ENCODE peak calls at places on chromosomes 1 and 21, in nine cellular contexts. W, Y, K, T, P, X, L, B and R are unnamed samples.

GRCh38 chr1:154418062-154418897 is 13.1 kb downstream of the IL6R start:
- DNase-seq in W (peak), Y (peak), K (peak), T (no peak), P (no peak), X (no peak), L (peak), B (peak), R (peak)

GRCh38 chr1:225143001-225143400 is 213.5 kb downstream of the DNAH14 start:
- DNase-seq in W (no peak), Y (no peak), K (no peak), T (no peak), P (no peak), X (no peak), L (no peak), B (no peak), R (no peak)

GRCh38 chr21:45615145-45615711 is 28.3 kb upstream of the PCBP3 start:
- DNase-seq in W (peak), Y (peak), K (no peak), T (no peak), P (no peak), X (no peak), L (no peak), B (peak), R (peak)

GRCh38 chr1:36067871-36068270 is 16.0 kb upstream of the TEKT2 start:
- DNase-seq in W (no peak), Y (no peak), K (no peak), T (no peak), P (no peak), X (no peak), L (no peak), B (no peak), R (no peak)

GRCh38 chr1:91798741-91799140 is 87.2 kb downstream of the TGFBR3 start:
- DNase-seq in W (no peak), Y (peak), K (no peak), T (no peak), P (no peak), X (no peak), L (no peak), B (no peak), R (no peak)

GRCh38 chr1:229984310-229984991 is 82.6 kb upstream of the GALNT2 start:
- DNase-seq in W (no peak), Y (no peak), K (no peak), T (peak), P (no peak), X (no peak), L (no peak), B (no peak), R (no peak)

GRCh38 chr1:155678027-155678426 is 10.5 kb downstream of the YY1AP1 start:
- DNase-seq in W (no peak), Y (no peak), K (peak), T (no peak), P (no peak), X (no peak), L (peak), B (no peak), R (no peak)

GRCh38 chr1:205358579-205358978 is 1.9 kb upstream of the KLHDC8A start:
- DNase-seq in W (no peak), Y (no peak), K (no peak), T (no peak), P (no peak), X (no peak), L (no peak), B (no peak), R (no peak)

GRCh38 chr1:155077758-155078495 is 710 bp upstream of the EFNA3 start:
- DNase-seq in W (no peak), Y (peak), K (no peak), T (no peak), P (no peak), X (no peak), L (no peak), B (no peak), R (no peak)

GRCh38 chr1:205976708-205977107 is 26.5 kb downstream of the RAB7B start:
- DNase-seq in W (peak), Y (peak), K (peak), T (peak), P (peak), X (no peak), L (peak), B (no peak), R (peak)

GRCh38 chr1:84785231-84785630 is 95.0 kb upstream of the SSX2IP start:
- DNase-seq in W (no peak), Y (no peak), K (peak), T (no peak), P (no peak), X (no peak), L (no peak), B (no peak), R (no peak)

GRCh38 chr1:101244842-101245574 is 8.2 kb downstream of the S1PR1 start:
- DNase-seq in W (no peak), Y (no peak), K (no peak), T (no peak), P (no peak), X (no peak), L (no peak), B (no peak), R (no peak)

GRCh38 chr1:115069626-115070308 is 19.5 kb downstream of the TSPAN2 start:
- DNase-seq in W (peak), Y (no peak), K (peak), T (peak), P (no peak), X (no peak), L (no peak), B (no peak), R (no peak)

GRCh38 chr1:43221256-43221778 is 48.5 kb upstream of the TMEM125 start:
- DNase-seq in W (no peak), Y (no peak), K (no peak), T (no peak), P (no peak), X (no peak), L (peak), B (no peak), R (no peak)

GRCh38 chr1:236020359-236021000 is 44.4 kb downstream of the NID1 start:
- DNase-seq in W (peak), Y (peak), K (no peak), T (peak), P (no peak), X (no peak), L (no peak), B (no peak), R (peak)

GRCh38 chr1:159091547-159092397 is 15.2 kb upstream of the AIM2 start:
- DNase-seq in W (peak), Y (peak), K (peak), T (peak), P (no peak), X (no peak), L (no peak), B (no peak), R (peak)

GRCh38 chr21:21137986-21138385 is 139.8 kb downstream of the NCAM2 start:
- DNase-seq in W (peak), Y (peak), K (no peak), T (peak), P (no peak), X (no peak), L (no peak), B (no peak), R (no peak)

GRCh38 chr1:47013239-47013638 is 10.2 kb upstream of the CYP4X1 start:
- DNase-seq in W (peak), Y (no peak), K (peak), T (no peak), P (no peak), X (no peak), L (no peak), B (no peak), R (peak)

GRCh38 chr1:45848714-45849113 is 45.3 kb downstream of the MAST2 start:
- DNase-seq in W (no peak), Y (no peak), K (no peak), T (peak), P (no peak), X (no peak), L (no peak), B (no peak), R (no peak)

GRCh38 chr1:116820362-116820761 is 66.1 kb downstream of the CD2 start:
- DNase-seq in W (peak), Y (peak), K (peak), T (peak), P (no peak), X (no peak), L (no peak), B (peak), R (peak)

GRCh38 chr1:168301664-168302320 is 21.1 kb downstream of the TBX19 start:
- DNase-seq in W (peak), Y (peak), K (peak), T (peak), P (no peak), X (no peak), L (no peak), B (no peak), R (peak)

GRCh38 chr1:35726814-35727433 is 8.2 kb upstream of the C1orf216 start:
- DNase-seq in W (peak), Y (peak), K (peak), T (peak), P (peak), X (peak), L (peak), B (peak), R (peak)

GRCh38 chr1:225766967-225767413 is 10.6 kb upstream of the SRP9 start:
- DNase-seq in W (peak), Y (peak), K (peak), T (peak), P (no peak), X (no peak), L (no peak), B (no peak), R (peak)

GRCh38 chr1:90716552-90717355 is at the start of gene BARHL2:
- DNase-seq in W (no peak), Y (no peak), K (no peak), T (no peak), P (no peak), X (no peak), L (no peak), B (no peak), R (no peak)

GRCh38 chr1:219347843-219348475 is 174.3 kb downstream of the LYPLAL1 start:
- DNase-seq in W (no peak), Y (peak), K (no peak), T (no peak), P (no peak), X (no peak), L (no peak), B (peak), R (no peak)

GRCh38 chr1:234604393-234604725 is 5.6 kb downstream of the IRF2BP2 start:
- DNase-seq in W (no peak), Y (no peak), K (no peak), T (no peak), P (no peak), X (no peak), L (no peak), B (no peak), R (no peak)

GRCh38 chr1:236141447-236142357 is 637 bp upstream of the GPR137B start:
- DNase-seq in W (peak), Y (peak), K (peak), T (peak), P (peak), X (peak), L (no peak), B (peak), R (peak)

GRCh38 chr1:27979151-27979858 is 19.5 kb downstream of the XKR8 start:
- DNase-seq in W (peak), Y (peak), K (peak), T (peak), P (no peak), X (no peak), L (peak), B (no peak), R (peak)

GRCh38 chr21:44353200-44353970 is at the start of gene TRPM2:
- DNase-seq in W (no peak), Y (peak), K (no peak), T (peak), P (no peak), X (no peak), L (no peak), B (no peak), R (peak)

GRCh38 chr21:42564561-42564971 is 50.9 kb downstream of the SLC37A1 start:
- DNase-seq in W (no peak), Y (no peak), K (no peak), T (no peak), P (peak), X (no peak), L (no peak), B (no peak), R (no peak)

GRCh38 chr1:24390924-24391782 is 22.4 kb downstream of the STPG1 start:
- DNase-seq in W (peak), Y (peak), K (peak), T (peak), P (peak), X (peak), L (peak), B (peak), R (peak)

DNA sequence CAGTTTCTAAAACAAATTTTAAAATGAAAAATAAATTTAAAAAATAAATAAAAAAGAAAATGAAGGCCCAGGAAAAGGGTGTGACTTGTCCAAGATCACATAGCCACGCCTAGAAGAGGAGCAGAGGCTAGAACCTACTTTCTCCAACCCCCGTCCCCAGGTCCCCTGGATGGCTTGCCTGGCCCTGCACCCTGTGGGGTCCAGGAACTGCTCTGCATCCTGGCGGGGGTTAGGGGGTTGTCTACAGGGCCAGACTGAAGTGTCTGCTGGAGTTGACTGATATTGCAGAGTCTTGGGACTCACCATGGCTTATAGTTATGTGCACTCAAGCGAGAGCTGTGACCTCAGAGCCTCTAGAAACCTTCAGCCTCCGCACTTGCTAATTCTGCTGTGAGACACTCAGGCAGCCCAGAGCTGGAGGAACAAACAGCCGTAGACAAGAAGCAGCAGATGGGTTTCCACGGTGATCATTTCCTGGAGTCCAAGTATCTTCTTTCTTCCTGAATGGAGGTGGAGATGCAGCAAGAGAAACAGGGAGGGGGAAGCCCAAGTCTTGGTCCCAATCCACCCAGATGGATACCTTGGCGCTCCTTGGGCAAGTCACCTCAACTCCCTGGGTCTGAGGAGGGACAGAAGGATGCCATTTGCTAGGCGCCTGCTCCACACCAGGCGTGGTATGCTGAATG is 5.2 kb upstream of the EXTL1 start:
- DNase-seq in W (no peak), Y (no peak), K (no peak), T (no peak), P (no peak), X (no peak), L (no peak), B (no peak), R (no peak)
- TF ChIP-seq CTCF in W (no peak), Y (no peak), K (no peak), T (no peak), P (no peak), X (no peak), L (no peak), B (no peak), R (no peak)

GRCh38 chr1:1399870-1400575 is 888 bp upstream of the CCNL2 start:
- DNase-seq in W (peak), Y (peak), K (no peak), T (peak), P (no peak), X (peak), L (peak), B (no peak), R (peak)

GRCh38 chr1:1401457-1402010 is 2.4 kb upstream of the CCNL2 start:
- DNase-seq in W (no peak), Y (no peak), K (no peak), T (no peak), P (no peak), X (no peak), L (no peak), B (no peak), R (no peak)

GRCh38 chr1:1403543-1404112 is 3.5 kb downstream of the MRPL20 start:
- DNase-seq in W (no peak), Y (peak), K (no peak), T (no peak), P (no peak), X (no peak), L (no peak), B (no peak), R (no peak)

GRCh38 chr1:1400576-1401456 is 1.7 kb upstream of the CCNL2 start:
- DNase-seq in W (no peak), Y (no peak), K (no peak), T (peak), P (no peak), X (no peak), L (no peak), B (no peak), R (no peak)

DNA sequence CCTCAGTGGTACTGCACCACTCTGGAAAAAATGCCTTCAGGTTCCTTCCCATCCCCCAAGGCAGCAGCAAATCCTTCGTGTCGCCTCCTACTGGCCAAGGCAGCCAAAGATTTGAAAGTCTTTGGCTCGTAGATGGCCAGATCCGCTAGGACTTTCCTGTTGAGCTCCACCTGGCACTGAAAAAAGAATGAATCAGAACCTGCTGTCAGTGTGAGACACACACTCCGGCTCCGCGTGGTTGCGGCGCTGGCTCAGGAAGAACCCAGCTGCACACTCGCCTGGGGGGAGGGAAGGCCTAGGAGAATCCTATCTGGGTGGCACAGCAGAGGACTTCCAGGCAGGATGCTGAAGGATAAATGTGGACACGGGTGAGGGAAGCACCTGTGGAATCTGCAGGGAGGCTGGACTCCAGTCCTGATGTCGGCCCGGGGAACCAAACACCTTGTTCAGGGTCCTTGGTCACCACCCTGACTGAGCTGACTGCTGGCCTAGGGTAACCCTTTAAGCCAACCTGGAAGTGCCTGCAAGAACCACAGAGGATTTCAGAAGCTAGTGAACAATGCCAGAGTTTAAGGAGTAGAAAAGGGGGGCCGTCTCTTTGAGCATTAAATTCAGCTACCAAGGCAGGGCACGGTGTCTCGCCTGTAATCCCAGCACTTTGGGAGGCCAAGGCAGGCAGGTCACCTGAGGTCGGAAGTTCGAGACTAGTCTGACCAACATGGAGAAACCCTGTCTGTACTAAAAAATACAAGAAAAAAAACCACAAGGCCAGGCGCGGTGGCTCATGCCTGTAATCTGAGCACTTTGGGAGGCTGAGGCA is 3.2 kb upstream of the CCNL2 start:
- DNase-seq in W (peak), Y (peak), K (peak), T (peak), P (peak), X (peak), L (peak), B (no peak), R (peak)
- TF ChIP-seq CTCF in W (peak), Y (peak), K (peak), T (peak), P (peak), X (peak), L (peak), B (peak), R (peak)

DNA sequence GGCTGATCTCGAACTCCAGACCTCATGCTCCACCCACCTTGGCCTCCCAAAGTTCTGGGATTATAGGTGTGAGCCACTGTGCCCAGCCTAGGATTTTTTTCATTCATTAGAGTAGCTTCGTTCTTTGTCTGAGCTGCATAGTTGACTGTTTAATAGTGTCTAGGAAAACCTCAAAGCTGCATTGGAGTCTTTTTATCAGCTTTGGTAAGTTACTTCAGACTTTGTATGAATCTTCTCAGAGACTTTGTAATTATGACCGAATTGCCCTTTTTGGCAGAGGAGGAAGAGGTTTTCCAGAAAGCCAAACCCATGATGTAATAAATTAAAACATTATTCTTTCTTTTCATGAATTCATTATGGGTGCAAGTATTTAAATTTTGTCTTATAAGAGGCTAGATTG is 5.1 kb downstream of the DNAJB4 start:
- DNase-seq in W (peak), Y (peak), K (no peak), T (peak), P (no peak), X (no peak), L (no peak), B (no peak), R (no peak)
- TF ChIP-seq CTCF in W (no peak), Y (no peak), K (no peak), T (no peak), P (no peak), X (no peak), L (no peak), B (no peak), R (no peak)

DNA sequence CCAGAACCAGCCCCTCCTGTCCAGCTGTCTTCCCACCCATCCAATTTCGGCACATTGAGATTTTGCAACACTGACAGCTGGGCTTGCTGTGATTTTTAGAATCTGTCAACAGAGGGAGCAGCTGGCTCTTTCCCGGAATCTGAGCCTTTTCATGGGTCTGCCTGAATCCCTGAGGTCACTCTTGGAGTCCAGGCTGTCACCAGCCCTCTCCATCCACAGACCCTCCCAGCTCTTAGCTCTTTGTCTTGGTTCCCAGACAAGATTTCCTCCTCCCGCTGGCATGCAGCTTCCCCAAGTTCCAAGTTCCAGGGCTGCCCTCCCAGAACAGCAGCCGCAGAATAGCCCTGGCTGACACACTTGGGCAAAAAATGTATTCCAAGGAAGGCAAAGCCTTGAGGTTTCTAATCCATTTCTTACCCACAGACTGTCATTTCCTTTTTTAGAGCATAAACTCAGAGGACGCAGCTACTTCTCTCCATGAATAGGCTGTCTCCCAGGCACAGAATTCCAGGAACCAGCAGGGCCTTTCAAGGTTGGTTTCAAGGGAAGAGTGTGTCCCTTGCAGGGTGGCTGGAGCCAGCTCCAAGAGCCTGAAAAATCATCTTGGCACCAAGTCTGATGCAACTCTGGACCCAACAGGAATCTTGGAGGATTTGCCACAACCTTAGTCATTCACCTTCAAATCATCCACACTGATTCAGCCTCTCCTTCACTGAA is 7.1 kb upstream of the TMEM61 start:
- DNase-seq in W (peak), Y (peak), K (peak), T (peak), P (no peak), X (peak), L (no peak), B (no peak), R (peak)
- TF ChIP-seq CTCF in W (peak), Y (peak), K (peak), T (peak), P (no peak), X (peak), L (no peak), B (no peak), R (peak)